ENCODE peak calls at places on chromosomes 1 and 21, in nine cellular contexts. Z is dorsolateral prefrontal cortex, K is lower lobe of right lung, P is left ventricle myocardium inferior, M is HCT116, J is GM20000, L is A549, N is ovary, I is AG10803. Q is an unnamed sample.

GRCh38 chr1:38778051-38778450 is 81.5 kb downstream of the RRAGC start:
- DNase-seq in K (no peak), P (no peak), N (no peak), M (no peak), Z (no peak), L (no peak), J (no peak), I (no peak), Q (no peak)

GRCh38 chr1:24888061-24888970 is 41.8 kb downstream of the RUNX3 start:
- DNase-seq in P (no peak), N (peak), K (peak), Z (peak), I (no peak), J (peak), M (no peak), L (no peak), Q (no peak)

GRCh38 chr1:221035680-221036153 is 156.5 kb downstream of the HLX start:
- DNase-seq in K (no peak), P (no peak), J (no peak), M (no peak), I (peak), L (peak), N (no peak), Z (no peak), Q (no peak)

GRCh38 chr1:179144621-179145020 is 62.8 kb downstream of the TOR3A start:
- DNase-seq in N (no peak), L (no peak), M (no peak), P (no peak), Z (no peak), K (no peak), I (no peak), J (no peak), Q (no peak)

GRCh38 chr1:102098536-102098935 is 101.8 kb upstream of the OLFM3 start:
- DNase-seq in Z (no peak), L (no peak), M (no peak), I (no peak), K (no peak), N (no peak), J (no peak), P (no peak), Q (no peak)

GRCh38 chr21:43684424-43684823 is 25.1 kb downstream of the RRP1B start:
- DNase-seq in K (no peak), I (no peak), N (no peak), L (no peak), M (no peak), P (no peak), Z (no peak), J (no peak), Q (no peak)

GRCh38 chr1:245809361-245809760 is 654.6 kb downstream of the KIF26B start:
- DNase-seq in I (no peak), Z (no peak), N (no peak), M (no peak), P (no peak), J (no peak), K (no peak), L (no peak), Q (no peak)

GRCh38 chr21:17513214-17514123 is 626 bp downstream of the CXADR start:
- DNase-seq in Z (peak), P (no peak), K (peak), J (peak), N (peak), L (peak), I (no peak), M (no peak), Q (peak)

GRCh38 chr1:31955917-31956736 is 18.0 kb upstream of the PTP4A2 start:
- DNase-seq in N (peak), L (peak), K (peak), Z (no peak), J (peak), I (peak), M (peak), P (peak), Q (no peak)

GRCh38 chr1:58687516-58687915 is 12.3 kb downstream of the MYSM1 start:
- DNase-seq in N (no peak), I (no peak), Z (no peak), J (no peak), K (no peak), P (no peak), M (no peak), L (no peak), Q (no peak)

GRCh38 chr1:75423616-75424015 is 187.3 kb downstream of the SLC44A5 start:
- DNase-seq in J (no peak), L (no peak), I (no peak), N (no peak), K (no peak), Z (no peak), P (no peak), M (no peak), Q (no peak)

GRCh38 chr1:93021539-93022134 is 57.4 kb upstream of the MTF2 start:
- DNase-seq in K (no peak), L (peak), Z (no peak), J (peak), I (peak), M (peak), P (no peak), N (no peak), Q (no peak)

GRCh38 chr1:45840704-45841103 is 37.3 kb downstream of the MAST2 start:
- DNase-seq in K (no peak), M (no peak), J (peak), I (no peak), L (no peak), Z (no peak), N (no peak), P (no peak), Q (no peak)

GRCh38 chr1:235588916-235589515 is 60.6 kb downstream of the GNG4 start:
- DNase-seq in K (no peak), M (no peak), I (peak), Z (peak), P (no peak), L (peak), N (peak), J (no peak), Q (no peak)

GRCh38 chr1:58854576-58854975 is 70.7 kb upstream of the JUN start:
- DNase-seq in N (no peak), P (no peak), J (no peak), I (no peak), M (no peak), L (no peak), K (no peak), Z (no peak), Q (no peak)

GRCh38 chr1:40653851-40654537 is 11.5 kb downstream of the RIMS3 start:
- DNase-seq in M (no peak), P (no peak), I (no peak), L (no peak), N (no peak), Z (no peak), K (no peak), J (no peak), Q (peak)

GRCh38 chr21:46048926-46049889 is 48.7 kb upstream of the COL6A2 start:
- DNase-seq in K (peak), M (no peak), P (peak), J (no peak), N (peak), L (no peak), Z (no peak), I (peak), Q (no peak)

GRCh38 chr1:152515454-152515823 is 1.2 kb downstream of the CRCT1 start:
- DNase-seq in P (peak), N (peak), Z (no peak), K (no peak), J (no peak), M (no peak), L (no peak), I (peak), Q (no peak)

GRCh38 chr21:45590726-45591618 is 48.7 kb upstream of the SLC19A1 start:
- DNase-seq in N (peak), J (peak), M (no peak), Z (no peak), K (peak), L (no peak), I (no peak), P (peak), Q (no peak)

GRCh38 chr1:61950418-61950817 is 208.1 kb downstream of the PATJ start:
- DNase-seq in N (no peak), J (no peak), I (no peak), M (no peak), L (peak), K (no peak), P (no peak), Z (no peak), Q (no peak)

GRCh38 chr1:51215169-51215568 is 20.9 kb upstream of the RNF11 start:
- DNase-seq in I (peak), Z (no peak), K (no peak), J (no peak), P (no peak), N (no peak), L (no peak), M (no peak), Q (no peak)

GRCh38 chr1:51216631-51217030 is 19.4 kb upstream of the RNF11 start:
- DNase-seq in P (no peak), Z (no peak), L (no peak), I (no peak), K (no peak), J (no peak), N (no peak), M (no peak), Q (no peak)

GRCh38 chr1:51220548-51220947 is 15.5 kb upstream of the RNF11 start:
- DNase-seq in P (no peak), N (no peak), L (no peak), J (no peak), M (no peak), I (no peak), Z (no peak), K (no peak), Q (no peak)

GRCh38 chr1:51217101-51217500 is 19.0 kb upstream of the RNF11 start:
- DNase-seq in J (no peak), N (no peak), L (no peak), I (no peak), M (no peak), Z (no peak), P (no peak), K (no peak), Q (no peak)

GRCh38 chr1:51218570-51218969 is 17.5 kb upstream of the RNF11 start:
- DNase-seq in J (no peak), I (no peak), M (no peak), Z (no peak), P (no peak), N (no peak), K (no peak), L (no peak), Q (no peak)
- TF ChIP-seq CTCF in J (no peak), I (no peak), M (peak), Z (no peak), P (no peak), N (no peak), K (no peak), L (no peak), Q (no peak)

GRCh38 chr1:15100369-15101111 is 53.0 kb upstream of the TMEM51 start:
- DNase-seq in I (peak), J (peak), K (peak), M (peak), N (peak), P (peak), L (peak), Z (peak), Q (peak)
- TF ChIP-seq CTCF in I (peak), J (peak), K (peak), M (peak), N (peak), P (peak), L (peak), Z (peak), Q (peak)

GRCh38 chr1:29240400-29240837 is 4.1 kb downstream of the PTPRU start:
- DNase-seq in P (no peak), Z (peak), K (no peak), M (no peak), J (no peak), L (no peak), I (peak), N (no peak), Q (no peak)
- TF ChIP-seq CTCF in P (no peak), Z (no peak), K (no peak), M (peak), J (no peak), L (no peak), I (peak), N (no peak), Q (no peak)

DNA sequence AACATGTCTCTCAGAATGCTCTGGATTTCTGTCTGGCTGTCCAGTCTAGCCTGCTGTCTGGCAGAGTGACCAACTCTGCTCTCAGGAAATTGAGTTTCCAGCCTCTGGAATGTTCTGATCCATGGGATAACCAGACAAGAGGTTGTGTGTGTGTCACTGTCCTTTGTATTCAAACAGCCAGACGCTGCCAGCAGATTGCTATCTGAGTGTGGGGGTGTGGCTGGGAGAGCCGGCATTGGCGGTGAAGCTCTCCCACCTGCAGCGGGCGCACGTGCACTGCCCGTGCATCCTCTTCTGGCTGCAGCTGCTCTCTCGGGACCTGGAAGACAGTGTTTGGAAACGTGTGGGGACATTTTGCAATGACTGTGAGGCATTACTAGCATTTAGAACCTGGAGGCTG is 26.1 kb downstream of the PKP1 start:
- DNase-seq in Z (peak), P (peak), L (peak), K (peak), J (no peak), N (no peak), I (peak), M (peak), Q (peak)
- TF ChIP-seq CTCF in Z (no peak), P (no peak), L (no peak), K (peak), J (no peak), N (no peak), I (no peak), M (no peak), Q (no peak)

GRCh38 chr1:183942933-183943693 is 94.4 kb downstream of the COLGALT2 start:
- DNase-seq in I (peak), J (peak), L (peak), Z (no peak), N (no peak), P (no peak), M (peak), K (peak), Q (peak)
- TF ChIP-seq CTCF in I (no peak), J (no peak), L (no peak), Z (no peak), N (no peak), P (no peak), M (peak), K (no peak), Q (no peak)

GRCh38 chr1:23211955-23212354 is 5.3 kb downstream of the HTR1D start:
- DNase-seq in K (no peak), Z (no peak), J (no peak), P (no peak), N (no peak), L (no peak), I (no peak), M (no peak), Q (no peak)

GRCh38 chr1:23208527-23208926 is 8.8 kb downstream of the HTR1D start:
- DNase-seq in P (no peak), J (no peak), L (no peak), I (no peak), K (no peak), Z (no peak), N (no peak), M (no peak), Q (no peak)

GRCh38 chr1:23210963-23211362 is 6.3 kb downstream of the HTR1D start:
- DNase-seq in Z (no peak), J (no peak), L (no peak), K (no peak), I (no peak), M (no peak), N (no peak), P (no peak), Q (no peak)

GRCh38 chr1:23209765-23210164 is 7.5 kb downstream of the HTR1D start:
- DNase-seq in L (no peak), N (no peak), P (no peak), I (no peak), K (no peak), Z (no peak), J (no peak), M (no peak), Q (no peak)

DNA sequence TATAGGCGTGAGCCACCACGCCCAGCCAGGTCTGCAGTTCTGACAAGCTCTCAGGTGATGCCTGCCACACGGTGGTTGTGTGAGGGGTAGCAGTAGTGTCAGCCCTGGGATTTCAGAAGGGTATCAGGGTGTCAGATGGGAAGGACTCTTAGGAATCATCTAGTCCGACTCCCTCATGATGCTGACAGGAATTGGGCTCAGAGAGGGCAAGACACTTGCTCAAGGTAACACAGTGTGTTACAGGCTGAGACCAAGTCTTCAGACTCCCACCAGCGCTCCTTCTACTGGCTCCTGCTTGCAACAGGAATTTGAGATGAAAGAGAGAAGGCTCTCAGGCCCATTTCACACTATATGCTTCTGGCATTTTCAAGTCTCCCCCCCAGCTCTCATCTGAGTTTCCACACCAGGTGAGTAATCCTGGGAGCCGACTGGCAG is 6.9 kb downstream of the HTR1D start:
- DNase-seq in M (peak), I (no peak), N (no peak), P (no peak), L (peak), Z (no peak), K (no peak), J (no peak), Q (no peak)
- TF ChIP-seq CTCF in M (peak), I (no peak), N (no peak), P (no peak), L (peak), Z (no peak), K (no peak), J (peak), Q (peak)

GRCh38 chr1:106222415-106222814 is 834.1 kb upstream of the PRMT6 start:
- DNase-seq in L (no peak), P (no peak), M (no peak), N (no peak), K (no peak), Z (no peak), J (no peak), I (no peak), Q (no peak)
- TF ChIP-seq CTCF in L (no peak), P (no peak), M (no peak), N (no peak), K (no peak), Z (no peak), J (no peak), I (no peak), Q (no peak)

DNA sequence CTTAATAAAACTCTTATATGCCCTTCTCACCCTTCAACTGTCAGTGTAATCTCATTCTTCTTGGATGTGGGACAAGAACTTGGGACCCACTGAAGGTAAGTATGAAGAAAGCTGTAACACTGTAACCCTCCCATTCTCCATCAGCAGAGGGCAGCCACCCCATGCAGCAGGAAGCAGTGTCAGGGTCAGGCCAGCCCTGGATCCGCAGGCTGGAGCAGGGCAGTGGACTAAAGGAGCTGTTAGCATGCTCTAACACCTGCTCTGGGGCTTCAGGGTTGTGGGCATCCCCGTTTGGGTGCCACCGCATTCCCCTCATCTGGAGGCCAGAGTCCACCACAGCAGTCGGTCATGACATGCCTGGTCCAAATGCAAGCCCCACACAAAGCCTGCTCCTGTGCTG is 156.5 kb downstream of the HIVEP3 start:
- DNase-seq in K (no peak), L (no peak), I (no peak), N (no peak), J (no peak), Z (no peak), M (no peak), P (no peak), Q (no peak)
- TF ChIP-seq CTCF in K (no peak), L (no peak), I (no peak), N (no peak), J (no peak), Z (no peak), M (no peak), P (no peak), Q (no peak)